ENCODE peak calls at places on chromosome 14, in seven cellular contexts. S is HAP-1, A is adrenal gland, G is aorta, B is upper lobe of right lung, Q is H7, N is transverse colon. U is an unnamed sample.

GRCh38 chr14:89977668-89978067 is 21.9 kb downstream of the TDP1 start:
- DNase-seq in S (no peak), A (no peak), G (no peak), B (no peak), Q (no peak), N (no peak), U (no peak)

GRCh38 chr14:77105554-77105953 is 7.5 kb downstream of the CIPC start:
- DNase-seq in S (no peak), A (peak; percentile 57), G (no peak), B (no peak), Q (no peak), N (no peak), U (no peak)

GRCh38 chr14:104865631-104866441 is 768 bp downstream of the CEP170B start:
- DNase-seq in S (peak; percentile 31), A (peak; percentile 73), G (peak; percentile 83), B (peak; percentile 87), Q (peak; percentile 93), N (peak; percentile 77), U (peak; percentile 25)

GRCh38 chr14:92832137-92832700 is 38.1 kb downstream of the GOLGA5 start:
- DNase-seq in S (no peak), A (no peak), G (no peak), B (no peak), Q (no peak), N (no peak), U (no peak)

GRCh38 chr14:90093942-90094595 is 32.3 kb downstream of the KCNK13 start:
- DNase-seq in S (no peak), A (no peak), G (no peak), B (no peak), Q (no peak), N (no peak), U (no peak)

GRCh38 chr14:33859306-33859705 is 91.6 kb downstream of the EGLN3 start:
- DNase-seq in S (no peak), A (no peak), G (no peak), B (no peak), Q (no peak), N (no peak), U (no peak)

GRCh38 chr14:65704850-65705249 is 292.3 kb downstream of the FUT8 start:
- DNase-seq in S (no peak), A (no peak), G (no peak), B (no peak), Q (no peak), N (no peak), U (no peak)

GRCh38 chr14:105205718-105206208 is 24.7 kb upstream of the NUDT14 start:
- DNase-seq in S (no peak), A (peak; percentile 55), G (no peak), B (peak; percentile 77), Q (peak; percentile 79), N (no peak), U (no peak)

GRCh38 chr14:91872517-91873470 is 5.5 kb upstream of the TC2N start:
- DNase-seq in S (no peak), A (peak; percentile 47), G (peak; percentile 88), B (peak; percentile 88), Q (no peak), N (peak; percentile 90), U (peak; percentile 46)

GRCh38 chr14:61281186-61281676 is at the start of gene TMEM30B:
- DNase-seq in S (no peak), A (no peak), G (peak; percentile 56), B (peak; percentile 95), Q (peak; percentile 90), N (peak; percentile 92), U (no peak)

GRCh38 chr14:51780741-51781140 is 79.7 kb upstream of the GNG2 start:
- DNase-seq in S (no peak), A (no peak), G (no peak), B (no peak), Q (no peak), N (no peak), U (no peak)

GRCh38 chr14:92927396-92928257 is 4.7 kb downstream of the CHGA start:
- DNase-seq in S (no peak), A (no peak), G (no peak), B (peak; percentile 35), Q (no peak), N (no peak), U (no peak)

GRCh38 chr14:26596722-26597030 is 1.2 kb downstream of the NOVA1 start:
- DNase-seq in S (no peak), A (peak; percentile 21), G (no peak), B (peak; percentile 32), Q (no peak), N (peak; percentile 9), U (no peak)

GRCh38 chr14:88866305-88866704 is 41.9 kb downstream of the TTC8 start:
- DNase-seq in S (no peak), A (no peak), G (no peak), B (no peak), Q (no peak), N (no peak), U (no peak)

GRCh38 chr14:47365248-47365647 is 310.2 kb downstream of the MDGA2 start:
- DNase-seq in S (no peak), A (no peak), G (no peak), B (no peak), Q (no peak), N (no peak), U (no peak)

GRCh38 chr14:105168496-105168978 is at the start of gene JAG2:
- DNase-seq in S (peak; percentile 62), A (no peak), G (no peak), B (peak; percentile 83), Q (peak; percentile 94), N (peak; percentile 57), U (peak; percentile 45)

GRCh38 chr14:51546603-51547258 is 105.0 kb upstream of the FRMD6 start:
- DNase-seq in S (no peak), A (no peak), G (no peak), B (no peak), Q (no peak), N (no peak), U (no peak)

GRCh38 chr14:60565211-60565610 is 56.3 kb downstream of the SIX6 start:
- DNase-seq in S (no peak), A (no peak), G (no peak), B (no peak), Q (no peak), N (no peak), U (no peak)

GRCh38 chr14:69612014-69612758 is 790 bp downstream of the SUSD6 start:
- DNase-seq in S (no peak), A (peak; percentile 48), G (peak; percentile 51), B (peak; percentile 73), Q (peak; percentile 47), N (peak; percentile 50), U (peak; percentile 20)

GRCh38 chr14:101482066-101482465 is 79.2 kb upstream of the DIO3 start:
- DNase-seq in S (no peak), A (peak; percentile 1), G (no peak), B (no peak), Q (no peak), N (no peak), U (no peak)

GRCh38 chr14:100109594-100109955 is 44.4 kb downstream of the EVL start:
- DNase-seq in S (no peak), A (no peak), G (no peak), B (no peak), Q (no peak), N (no peak), U (no peak)

GRCh38 chr14:51581017-51581881 is 70.5 kb upstream of the FRMD6 start:
- DNase-seq in S (no peak), A (no peak), G (no peak), B (no peak), Q (no peak), N (no peak), U (no peak)

DNA sequence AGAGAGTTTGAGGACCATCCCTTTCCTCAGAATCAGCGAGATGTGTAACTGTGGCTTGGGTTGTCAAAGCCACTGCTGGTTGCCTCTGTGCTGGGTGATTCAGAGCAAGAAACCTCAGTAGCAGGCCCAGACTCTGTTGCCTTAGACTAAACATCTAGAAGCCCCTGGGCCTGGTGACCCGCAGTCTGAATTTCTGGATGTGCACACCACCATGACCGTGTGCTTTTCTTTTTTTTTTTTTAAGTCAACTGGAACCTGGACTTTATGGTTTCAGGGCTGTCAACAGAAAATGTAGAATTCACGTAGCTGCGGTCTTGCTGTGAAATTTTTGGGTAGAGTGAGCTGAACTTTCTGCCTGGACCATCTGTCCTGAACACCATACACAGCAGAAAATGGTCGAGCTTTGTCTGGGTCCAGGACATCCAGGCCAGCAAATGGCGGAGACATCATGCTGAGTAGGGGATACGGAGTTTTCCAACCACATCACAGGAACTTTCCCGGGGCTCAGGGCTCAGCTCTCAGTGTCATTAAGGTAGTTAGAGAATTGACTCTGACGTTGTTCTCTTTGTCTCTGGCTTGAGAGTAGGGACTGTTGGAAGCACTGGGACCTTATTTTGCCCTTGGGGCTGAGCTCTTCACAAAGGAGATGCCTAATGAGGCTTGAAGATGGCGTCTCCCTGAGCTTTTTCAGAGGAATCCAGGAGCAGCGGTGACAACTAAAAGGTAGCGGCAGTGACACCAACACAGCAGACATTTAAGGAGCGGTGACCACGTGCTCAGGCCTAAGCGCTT is 23.0 kb upstream of the BATF start:
- DNase-seq in S (no peak), A (no peak), G (no peak), B (no peak), Q (no peak), N (no peak), U (no peak)
- H3K36me3 ChIP-seq in S (no peaks in the 10 kb centered on the region), A (no peaks in the 10 kb centered on the region), G (no peaks in the 10 kb centered on the region), B (no peaks in the 10 kb centered on the region), Q (no peaks in the 10 kb centered on the region), N (no peaks in the 10 kb centered on the region), U (no peaks in the 10 kb centered on the region)

GRCh38 chr14:35861204-35861868 is 35.2 kb downstream of the BRMS1L start:
- DNase-seq in S (no peak), A (no peak), G (no peak), B (no peak), Q (no peak), N (no peak), U (no peak)

GRCh38 chr14:35867280-35867629 is 41.1 kb downstream of the BRMS1L start:
- DNase-seq in S (no peak), A (no peak), G (no peak), B (no peak), Q (no peak), N (no peak), U (no peak)

GRCh38 chr14:35865611-35866010 is 39.5 kb downstream of the BRMS1L start:
- DNase-seq in S (no peak), A (no peak), G (no peak), B (no peak), Q (no peak), N (no peak), U (no peak)

GRCh38 chr14:35866595-35867279 is 40.6 kb downstream of the BRMS1L start:
- DNase-seq in S (no peak), A (no peak), G (no peak), B (no peak), Q (no peak), N (no peak), U (no peak)
- H3K36me3 ChIP-seq in S (no peaks in the 10 kb centered on the region), A (peaks cover 11% of the 10 kb centered on the region), G (peaks cover 2% of the 10 kb centered on the region), B (peaks cover 16% of the 10 kb centered on the region), Q (peaks cover 1% of the 10 kb centered on the region), N (no peaks in the 10 kb centered on the region), U (peaks cover 16% of the 10 kb centered on the region)

GRCh38 chr14:103697601-103698379 is 17.5 kb downstream of the XRCC3 start:
- DNase-seq in S (no peak), A (no peak), G (peak; percentile 49), B (no peak), Q (no peak), N (no peak), U (no peak)
- H3K36me3 ChIP-seq in S (peaks cover 83% of the 10 kb centered on the region), A (peaks cover 50% of the 10 kb centered on the region), G (peaks cover 11% of the 10 kb centered on the region), B (peaks cover 75% of the 10 kb centered on the region), Q (peaks cover 13% of the 10 kb centered on the region), N (no peaks in the 10 kb centered on the region), U (peaks cover 51% of the 10 kb centered on the region)

DNA sequence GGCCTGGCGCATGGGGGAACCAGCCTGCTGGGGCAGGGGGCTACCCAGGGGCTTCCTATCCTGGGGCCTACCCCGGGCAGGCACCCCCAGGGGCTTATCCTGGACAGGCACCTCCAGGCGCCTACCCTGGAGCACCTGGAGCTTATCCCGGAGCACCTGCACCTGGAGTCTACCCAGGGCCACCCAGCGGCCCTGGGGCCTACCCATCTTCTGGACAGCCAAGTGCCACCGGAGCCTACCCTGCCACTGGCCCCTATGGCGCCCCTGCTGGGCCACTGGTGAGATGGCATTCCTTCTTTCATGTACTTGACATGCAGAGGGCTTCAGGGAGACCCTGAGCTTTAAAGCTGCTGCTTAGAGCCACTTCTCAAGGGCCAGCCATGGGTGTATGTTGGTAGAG is 9.0 kb downstream of the LGALS3 start:
- DNase-seq in S (no peak), A (no peak), G (no peak), B (no peak), Q (peak; percentile 73), N (no peak), U (no peak)
- H3K36me3 ChIP-seq in S (peaks cover 25% of the 10 kb centered on the region), A (peaks cover 45% of the 10 kb centered on the region), G (peaks cover 6% of the 10 kb centered on the region), B (peaks cover 78% of the 10 kb centered on the region), Q (peaks cover 2% of the 10 kb centered on the region), N (no peaks in the 10 kb centered on the region), U (peaks cover 4% of the 10 kb centered on the region)

U was measured in effector memory CD4-positive, alpha-beta T cell.